ENCODE peak calls at places on chromosomes 5 and 9, in five cellular contexts. One of them, this sample, is unnamed.

GRCh38 chr9:115590016-115590415 is 472.1 kb upstream of the TNC start:
- DNase-seq in aorta: no peak
- DNase-seq in ovary: no peak
- DNase-seq in AG04450: peak; percentile 88
- DNase-seq in HCT116: no peak
- DNase-seq in this sample: peak; percentile 64

GRCh38 chr9:106557996-106558667 is 304.8 kb upstream of the ZNF462 start:
- DNase-seq in aorta: no peak
- DNase-seq in ovary: no peak
- DNase-seq in AG04450: no peak
- DNase-seq in HCT116: no peak
- DNase-seq in this sample: no peak

GRCh38 chr9:78028926-78029325 is 2.7 kb downstream of the GNAQ start:
- DNase-seq in aorta: no peak
- DNase-seq in ovary: no peak
- DNase-seq in AG04450: no peak
- DNase-seq in HCT116: no peak
- DNase-seq in this sample: no peak

GRCh38 chr5:4097194-4097593 is 501.6 kb downstream of the IRX1 start:
- DNase-seq in aorta: no peak
- DNase-seq in ovary: no peak
- DNase-seq in AG04450: no peak
- DNase-seq in HCT116: no peak
- DNase-seq in this sample: no peak

GRCh38 chr5:88470746-88471145 is 202.1 kb upstream of the TMEM161B start:
- DNase-seq in aorta: no peak
- DNase-seq in ovary: no peak
- DNase-seq in AG04450: no peak
- DNase-seq in HCT116: no peak
- DNase-seq in this sample: no peak

GRCh38 chr5:11182441-11183080 is 421.5 kb upstream of the DAP start:
- DNase-seq in aorta: no peak
- DNase-seq in ovary: no peak
- DNase-seq in AG04450: no peak
- DNase-seq in HCT116: peak; percentile 18
- DNase-seq in this sample: no peak

GRCh38 chr5:108753331-108753730 is 5.6 kb downstream of the FER start:
- DNase-seq in aorta: no peak
- DNase-seq in ovary: no peak
- DNase-seq in AG04450: no peak
- DNase-seq in HCT116: no peak
- DNase-seq in this sample: no peak

GRCh38 chr9:93447642-93448041 is 3.8 kb upstream of the FAM120A start:
- DNase-seq in aorta: no peak
- DNase-seq in ovary: no peak
- DNase-seq in AG04450: no peak
- DNase-seq in HCT116: no peak
- DNase-seq in this sample: no peak

GRCh38 chr5:96566775-96567174 is 95.4 kb upstream of the CAST start:
- DNase-seq in aorta: no peak
- DNase-seq in ovary: no peak
- DNase-seq in AG04450: no peak
- DNase-seq in HCT116: no peak
- DNase-seq in this sample: peak; percentile 59

GRCh38 chr5:116011046-116011445 is 21.2 kb upstream of the ARL14EPL start:
- DNase-seq in aorta: no peak
- DNase-seq in ovary: no peak
- DNase-seq in AG04450: no peak
- DNase-seq in HCT116: no peak
- DNase-seq in this sample: no peak

GRCh38 chr9:123922911-123923310 is 7.0 kb downstream of the DENND1A start:
- DNase-seq in aorta: no peak
- DNase-seq in ovary: no peak
- DNase-seq in AG04450: no peak
- DNase-seq in HCT116: no peak
- DNase-seq in this sample: no peak

GRCh38 chr5:17805426-17805825 is 171.2 kb downstream of the TAF11L14 start:
- DNase-seq in aorta: no peak
- DNase-seq in ovary: no peak
- DNase-seq in AG04450: no peak
- DNase-seq in HCT116: no peak
- DNase-seq in this sample: peak; percentile 94

GRCh38 chr5:34914671-34915138 is 599 bp downstream of the RAD1 start:
- DNase-seq in aorta: no peak
- DNase-seq in ovary: peak; percentile 65
- DNase-seq in AG04450: no peak
- DNase-seq in HCT116: no peak
- DNase-seq in this sample: no peak

GRCh38 chr9:1723616-1724015 is 291.5 kb upstream of the SMARCA2 start:
- DNase-seq in aorta: no peak
- DNase-seq in ovary: no peak
- DNase-seq in AG04450: no peak
- DNase-seq in HCT116: no peak
- DNase-seq in this sample: no peak
- H3K27ac ChIP-seq in aorta: no peak overlapping the region
- H3K27ac ChIP-seq in ovary: no peak overlapping the region
- H3K27ac ChIP-seq in AG04450: no peak overlapping the region
- H3K27ac ChIP-seq in HCT116: no peak overlapping the region
- H3K27ac ChIP-seq in this sample: no peak overlapping the region

DNA sequence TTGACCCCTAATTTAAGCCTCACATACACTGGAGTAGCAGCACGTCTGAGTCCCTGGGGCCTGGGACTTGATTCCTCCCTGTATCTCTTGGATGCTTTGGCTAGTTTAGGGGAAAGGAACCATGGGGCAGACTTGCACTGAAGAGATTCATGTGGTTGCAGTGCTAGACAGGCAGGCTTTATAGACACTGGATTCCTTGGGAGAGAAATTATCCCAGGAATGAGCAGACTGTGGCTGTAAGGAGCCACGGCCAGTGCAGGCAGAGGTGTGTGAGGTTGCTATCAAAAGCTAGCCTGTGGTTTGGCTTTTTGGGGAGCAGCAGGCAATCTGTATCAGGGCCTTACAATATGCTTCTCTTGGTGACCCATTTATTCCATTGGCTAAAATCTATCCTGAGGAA is 20.5 kb upstream of the PITX1 start:
- DNase-seq in aorta: no peak
- DNase-seq in ovary: no peak
- DNase-seq in AG04450: no peak
- DNase-seq in HCT116: no peak
- DNase-seq in this sample: no peak
- H3K27ac ChIP-seq in aorta: no peak overlapping the region
- H3K27ac ChIP-seq in ovary: no peak overlapping the region
- H3K27ac ChIP-seq in AG04450: no peak overlapping the region
- H3K27ac ChIP-seq in HCT116: no peak overlapping the region
- H3K27ac ChIP-seq in this sample: no peak overlapping the region

DNA sequence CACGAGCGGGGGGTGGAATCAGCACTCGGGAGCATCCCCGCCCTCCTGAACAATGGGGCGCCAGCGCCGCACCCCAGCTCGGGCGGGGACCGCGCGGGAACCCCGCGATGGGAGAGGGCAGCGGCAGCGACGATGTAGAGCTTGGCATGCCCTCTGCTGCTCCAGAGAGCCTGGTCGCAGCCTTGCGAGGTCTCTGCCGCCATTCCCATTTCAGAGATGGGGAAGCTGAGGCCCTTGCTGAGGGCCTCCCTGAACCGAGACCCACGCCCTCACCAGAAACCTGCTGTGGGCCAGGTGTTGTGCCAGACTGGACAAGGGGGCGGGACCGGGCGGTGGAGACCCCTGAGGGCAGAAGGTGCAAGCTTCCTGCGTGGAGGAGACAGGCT is 569 bp upstream of the MEGF9 start:
- DNase-seq in aorta: no peak
- DNase-seq in ovary: peak; percentile 69
- DNase-seq in AG04450: no peak
- DNase-seq in HCT116: no peak
- DNase-seq in this sample: no peak
- H3K27ac ChIP-seq in aorta: no peak overlapping the region
- H3K27ac ChIP-seq in ovary: peak overlapping the region; percentile 80
- H3K27ac ChIP-seq in AG04450: peak overlapping the region; percentile 49
- H3K27ac ChIP-seq in HCT116: peak overlapping the region; percentile 55
- H3K27ac ChIP-seq in this sample: peak overlapping the region; percentile 67

DNA sequence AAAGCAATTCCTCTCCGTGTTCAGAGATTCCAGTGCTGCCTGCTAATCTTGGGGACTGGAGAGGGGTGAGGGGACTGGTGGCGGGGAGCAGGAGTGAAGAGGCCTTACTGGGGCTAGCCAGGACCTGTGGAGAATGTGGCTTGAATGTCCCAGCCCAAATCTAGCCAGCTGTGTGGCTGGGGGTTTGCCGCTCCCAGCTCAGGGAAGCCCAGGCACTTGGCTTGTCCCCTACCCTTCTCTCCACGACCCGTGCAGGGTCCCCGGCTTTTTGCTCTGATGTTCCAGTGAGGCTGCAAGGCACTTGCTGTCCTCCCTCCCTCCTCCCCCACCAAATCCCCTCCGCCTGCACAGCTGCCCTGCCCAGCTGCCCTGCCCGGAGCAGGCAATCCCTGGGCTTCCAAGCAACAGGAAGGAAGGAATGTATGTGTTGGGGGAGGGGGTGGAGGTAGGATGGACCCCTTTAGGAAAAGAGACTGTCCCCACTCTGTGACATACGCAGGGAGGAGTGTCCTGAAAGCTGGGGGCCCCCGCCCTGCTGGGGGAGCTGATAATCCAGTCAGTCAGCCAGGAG is 2.6 kb downstream of the N4BP3 start:
- DNase-seq in aorta: peak; percentile 23
- DNase-seq in ovary: no peak
- DNase-seq in AG04450: no peak
- DNase-seq in HCT116: no peak
- DNase-seq in this sample: no peak
- H3K27ac ChIP-seq in aorta: no peak overlapping the region
- H3K27ac ChIP-seq in ovary: no peak overlapping the region
- H3K27ac ChIP-seq in AG04450: no peak overlapping the region
- H3K27ac ChIP-seq in HCT116: no peak overlapping the region
- H3K27ac ChIP-seq in this sample: no peak overlapping the region

DNA sequence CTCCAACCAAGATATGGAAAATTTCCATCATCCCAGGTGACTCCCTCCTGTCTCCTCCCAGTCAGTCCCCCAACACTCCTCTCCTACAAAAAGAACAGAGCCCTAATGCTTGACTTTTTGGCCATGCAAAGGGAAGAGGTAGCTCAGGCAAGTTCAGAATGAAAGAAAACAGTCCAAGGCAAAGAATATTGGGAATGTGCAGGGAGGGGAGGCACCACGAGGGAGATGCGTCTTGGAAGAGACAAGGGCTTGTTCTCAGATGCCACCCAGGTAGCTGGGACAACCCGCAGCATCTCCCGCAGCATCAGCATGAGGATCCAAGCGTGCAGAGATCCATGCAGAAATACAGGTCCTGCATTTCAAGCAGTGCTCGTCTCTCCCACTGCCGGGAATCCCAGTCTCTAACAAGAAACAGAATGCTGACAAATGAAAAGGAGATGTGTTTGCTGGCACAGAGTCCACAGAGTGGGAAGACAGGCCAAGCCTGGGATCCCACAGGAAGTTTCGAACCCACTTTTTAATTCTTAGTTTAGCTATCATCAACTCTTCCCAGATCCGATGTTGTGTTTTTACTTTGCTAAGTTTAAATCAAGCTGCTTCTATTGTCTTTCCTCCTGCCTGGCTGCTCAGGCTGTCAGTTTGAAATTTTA is 86.9 kb upstream of the OSMR start:
- DNase-seq in aorta: no peak
- DNase-seq in ovary: no peak
- DNase-seq in AG04450: no peak
- DNase-seq in HCT116: no peak
- DNase-seq in this sample: no peak
- H3K27ac ChIP-seq in aorta: no peak overlapping the region
- H3K27ac ChIP-seq in ovary: no peak overlapping the region
- H3K27ac ChIP-seq in AG04450: no peak overlapping the region
- H3K27ac ChIP-seq in HCT116: no peak overlapping the region
- H3K27ac ChIP-seq in this sample: no peak overlapping the region

DNA sequence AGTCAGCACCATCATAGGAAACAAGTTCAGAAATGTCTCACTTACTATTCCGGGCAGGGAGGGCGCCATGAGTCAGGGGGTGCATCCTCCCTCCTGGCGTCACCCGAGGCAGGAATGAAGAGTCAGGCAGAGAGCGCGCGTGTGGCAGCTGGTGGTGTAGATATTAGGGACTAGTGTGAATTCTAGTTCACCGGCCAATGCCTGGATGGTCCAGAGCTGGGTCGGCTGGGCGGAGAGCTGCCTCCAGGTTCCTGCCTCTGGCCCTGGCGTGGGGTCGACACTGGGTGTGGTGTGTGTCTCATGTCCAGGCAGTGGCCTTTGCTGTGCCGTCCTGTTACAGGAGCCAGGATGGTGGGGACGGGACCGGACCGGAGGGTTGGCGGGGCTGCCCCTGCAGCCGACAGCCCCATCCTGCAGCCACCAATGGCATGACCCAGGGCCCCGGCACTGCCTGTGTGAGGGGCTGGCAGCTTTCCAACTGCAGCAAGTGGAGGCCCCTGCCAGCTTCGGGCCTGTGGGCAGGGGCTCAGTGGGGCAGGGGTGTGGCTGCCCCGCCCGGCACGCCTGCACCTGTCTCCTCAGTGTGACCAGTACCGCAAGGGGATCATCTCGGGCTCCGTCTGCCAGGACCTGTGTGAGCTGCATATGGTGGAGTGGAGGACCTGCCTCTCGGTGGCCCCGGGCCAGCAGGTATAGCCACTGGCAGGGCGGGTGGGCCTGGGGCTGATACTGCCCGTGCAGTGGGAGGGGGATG is 9.1 kb downstream of the DIPK1B start:
- DNase-seq in aorta: no peak
- DNase-seq in ovary: no peak
- DNase-seq in AG04450: no peak
- DNase-seq in HCT116: no peak
- DNase-seq in this sample: peak; percentile 54
- H3K27ac ChIP-seq in aorta: no peak overlapping the region
- H3K27ac ChIP-seq in ovary: no peak overlapping the region
- H3K27ac ChIP-seq in AG04450: no peak overlapping the region
- H3K27ac ChIP-seq in HCT116: peak overlapping the region; percentile 35
- H3K27ac ChIP-seq in this sample: peak overlapping the region; percentile 17

DNA sequence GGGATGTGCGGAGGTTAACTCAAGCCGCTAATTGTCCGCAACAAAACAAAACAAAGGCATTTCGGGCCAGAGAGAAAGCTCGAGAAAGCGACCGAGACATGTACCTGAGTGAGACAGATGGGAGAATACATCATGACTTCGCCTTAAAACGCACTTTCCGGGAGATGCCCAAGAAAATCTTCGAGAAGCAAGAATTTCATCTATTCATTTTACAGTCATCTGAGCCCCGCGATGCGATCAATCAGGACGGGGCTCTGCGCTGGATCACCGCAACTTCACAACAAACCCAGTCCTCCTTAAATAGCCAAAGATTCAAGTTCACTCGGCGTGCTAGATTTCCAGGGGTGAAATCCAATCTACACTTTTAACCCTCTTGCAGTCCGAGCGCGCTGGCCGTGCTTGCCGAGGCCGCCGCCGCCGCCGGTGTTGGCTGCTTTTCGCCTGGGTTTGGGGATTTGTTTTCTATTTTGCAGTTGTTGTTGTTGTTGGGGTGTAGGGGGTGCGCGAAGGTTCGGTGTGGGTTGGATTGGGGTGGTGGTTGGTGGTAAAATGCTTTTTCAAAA is 482 bp downstream of the NFIB start:
- DNase-seq in aorta: no peak
- DNase-seq in ovary: no peak
- DNase-seq in AG04450: no peak
- DNase-seq in HCT116: no peak
- DNase-seq in this sample: no peak
- H3K27ac ChIP-seq in aorta: peak overlapping the region; percentile 99
- H3K27ac ChIP-seq in ovary: peak overlapping the region; percentile 99
- H3K27ac ChIP-seq in AG04450: peak overlapping the region; percentile 24
- H3K27ac ChIP-seq in HCT116: peak overlapping the region; percentile 30
- H3K27ac ChIP-seq in this sample: peak overlapping the region; percentile 96